ENCODE peak calls at places on chromosomes 7 and 10, in six cellular contexts. E is mesendoderm, N is IMR-90, C is H9, U is neuronal stem cell, G is H1. S is an unnamed sample.

GRCh38 chr10:88661018-88661417 is 3.2 kb upstream of the LIPF start:
- DNase-seq in U (no peak), C (no peak), G (no peak), N (no peak), E (peak), S (no peak)

GRCh38 chr10:116113721-116114501 is 159.1 kb downstream of the GFRA1 start:
- DNase-seq in E (no peak), N (peak), G (peak), C (peak), U (no peak), S (peak)

GRCh38 chr7:69245646-69246045 is 352.6 kb upstream of the AUTS2 start:
- DNase-seq in E (peak), U (no peak), C (no peak), N (no peak), G (no peak), S (no peak)

GRCh38 chr10:72702868-72703581 is 11.1 kb downstream of the MCU start:
- DNase-seq in E (peak), C (no peak), U (no peak), G (no peak), N (peak), S (peak)

GRCh38 chr10:26725837-26726727 is 28.6 kb downstream of the PDSS1 start:
- DNase-seq in G (no peak), E (peak), C (no peak), N (peak), U (peak), S (peak)

GRCh38 chr7:149529136-149529718 is 31.6 kb upstream of the ZNF746 start:
- DNase-seq in N (peak), E (peak), U (no peak), G (no peak), C (no peak), S (no peak)

GRCh38 chr7:18577096-18577771 is 81.7 kb downstream of the HDAC9 start:
- DNase-seq in U (no peak), C (no peak), N (no peak), G (no peak), E (no peak), S (no peak)

GRCh38 chr7:133139350-133139749 is 57.5 kb upstream of the CHCHD3 start:
- DNase-seq in U (peak), C (peak), G (peak), N (peak), E (peak), S (peak)

GRCh38 chr7:151392002-151392401 is 17.8 kb downstream of the WDR86 start:
- DNase-seq in E (no peak), C (no peak), N (no peak), G (no peak), U (no peak), S (no peak)

GRCh38 chr7:7395785-7396184 is 139.9 kb downstream of the COL28A1 start:
- DNase-seq in N (no peak), G (no peak), E (no peak), U (no peak), C (no peak), S (no peak)

GRCh38 chr10:73877533-73878160 is 3.3 kb upstream of the CAMK2G start:
- DNase-seq in G (no peak), U (no peak), E (peak), C (no peak), N (no peak), S (no peak)

GRCh38 chr7:40329601-40330153 is 194.9 kb downstream of the SUGCT start:
- DNase-seq in U (peak), C (no peak), E (peak), N (peak), G (no peak), S (peak)

GRCh38 chr10:101014230-101014884 is 14.7 kb downstream of the LZTS2 start:
- DNase-seq in E (peak), N (peak), C (peak), G (peak), U (no peak), S (peak)

GRCh38 chr10:78706986-78707500 is 361.7 kb upstream of the ZMIZ1 start:
- DNase-seq in U (no peak), C (no peak), E (no peak), N (no peak), G (no peak), S (no peak)

GRCh38 chr7:80047856-80048459 is 86.7 kb upstream of the GNAI1 start:
- DNase-seq in U (no peak), C (no peak), G (no peak), E (no peak), N (peak), S (peak)

GRCh38 chr10:74967850-74968620 is 141.6 kb downstream of the KAT6B start:
- DNase-seq in U (no peak), E (no peak), N (no peak), C (no peak), G (no peak), S (no peak)

GRCh38 chr7:24722386-24723177 is 34.7 kb downstream of the GSDME start:
- DNase-seq in G (peak), U (peak), N (no peak), C (peak), E (peak), S (peak)
- H2BK15ac ChIP-seq in G (no peak), U (no peak), N (no peak), C (no peak), E (no peak), S (no peak)

GRCh38 chr10:994836-995558 is 6.8 kb downstream of the GTPBP4 start:
- DNase-seq in C (no peak), N (no peak), E (no peak), U (no peak), G (no peak), S (no peak)
- H2BK15ac ChIP-seq in C (no peak), N (no peak), E (no peak), U (no peak), G (no peak), S (no peak)

DNA sequence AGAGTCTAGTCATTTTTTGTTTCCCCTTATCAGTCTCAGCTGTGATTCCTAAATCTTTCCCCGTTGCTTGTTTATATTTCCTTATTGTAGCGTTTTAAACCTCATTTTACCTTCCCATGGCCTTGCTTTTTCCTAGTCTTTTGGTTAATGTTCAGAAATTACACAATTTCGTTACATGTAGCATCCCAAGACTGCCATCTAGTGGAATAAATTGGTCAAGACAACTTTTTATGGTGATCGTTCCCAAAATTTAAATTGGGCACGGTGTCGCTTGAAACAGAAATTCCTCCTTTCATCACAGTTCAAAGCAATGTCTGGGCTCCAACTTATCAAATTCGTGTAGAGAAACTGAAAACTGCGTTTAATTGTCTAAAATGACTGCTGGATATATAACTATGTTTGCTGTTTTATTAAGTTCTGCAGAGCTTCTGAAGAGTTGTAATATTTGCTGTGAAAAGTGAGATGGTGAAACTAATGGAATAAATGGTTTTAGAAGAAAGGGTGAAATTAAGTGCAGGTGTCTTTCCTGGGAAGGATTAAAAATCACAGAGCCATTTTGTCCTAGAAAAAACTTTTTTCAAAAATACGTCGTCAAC is 370.2 kb downstream of the PHF14 start:
- DNase-seq in U (peak), N (peak), G (no peak), C (no peak), E (peak), S (peak)
- H2BK15ac ChIP-seq in U (no peak), N (no peak), G (no peak), C (no peak), E (no peak), S (no peak)

DNA sequence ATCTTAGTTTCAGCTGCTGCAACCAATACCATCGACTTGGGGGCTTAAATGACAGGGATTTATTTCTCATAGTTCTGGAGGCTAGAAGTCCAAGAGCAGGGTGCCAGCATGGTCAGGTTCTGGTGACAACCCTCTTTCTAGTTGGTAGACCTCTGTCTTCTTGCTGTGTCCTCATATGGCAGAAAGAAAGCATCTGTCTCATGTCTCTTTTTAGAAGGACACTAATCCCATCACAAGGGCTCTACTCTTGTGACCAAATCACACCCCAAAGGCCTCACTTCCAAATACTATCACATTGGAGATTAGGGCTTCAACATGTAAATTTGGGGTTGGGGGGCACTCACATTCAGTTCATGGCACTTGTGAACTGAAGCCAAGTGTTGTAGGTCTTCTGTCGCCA is 146.4 kb downstream of the KIAA1217 start:
- DNase-seq in N (no peak), E (no peak), U (no peak), G (no peak), C (no peak), S (no peak)
- H2BK15ac ChIP-seq in N (no peak), E (no peak), U (no peak), G (peak), C (no peak), S (no peak)

DNA sequence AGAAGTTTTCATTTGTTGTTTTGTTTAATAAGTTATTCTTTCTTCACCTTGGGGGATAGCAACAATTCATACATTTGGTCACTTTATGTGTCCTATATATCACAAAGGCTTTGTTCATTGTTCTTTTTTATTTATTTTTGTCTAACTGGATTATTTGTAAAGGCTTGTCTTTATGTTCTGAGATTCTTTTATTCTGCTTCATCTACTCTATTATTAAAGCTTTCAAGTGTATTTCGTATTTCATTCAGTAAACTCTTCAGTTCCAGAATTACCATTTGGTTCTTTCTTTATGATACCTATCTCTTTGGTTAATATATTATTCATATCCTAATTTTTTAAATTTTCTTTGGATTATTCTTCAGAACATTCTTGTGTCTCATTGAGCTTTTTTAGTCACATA is 942.9 kb downstream of the ANKRD7 start:
- DNase-seq in E (no peak), U (no peak), G (no peak), N (no peak), C (no peak), S (no peak)
- H2BK15ac ChIP-seq in E (no peak), U (no peak), G (no peak), N (no peak), C (no peak), S (no peak)

S was measured in mesenchymal stem cell.